ENCODE peak calls at places on chromosomes 4 and X, in four cellular contexts. T is CD4-positive, CD25-positive, alpha-beta regulatory T cell; K is tibial artery; P is heart left ventricle. F is an unnamed sample.
A peak's percentile ranks its signal among the peaks of the same experiment; 100 is the strongest.

GRCh38 chr4:124262211-124263179 is 450.0 kb downstream of the ANKRD50 start:
- DNase-seq in T (no peak), K (peak; percentile 74), P (peak; percentile 58), F (no peak)

GRCh38 chr4:80462537-80463207 is 127.1 kb downstream of the CFAP299 start:
- DNase-seq in T (no peak), K (no peak), P (no peak), F (peak; percentile 21)

GRCh38 chrX:63350551-63350950 is 581 bp downstream of the SPIN4 start:
- DNase-seq in T (no peak), K (no peak), P (no peak), F (no peak)

GRCh38 chr4:155038459-155038858 is 170.0 kb upstream of the NPY2R start:
- DNase-seq in T (no peak), K (no peak), P (no peak), F (no peak)

GRCh38 chr4:16977081-16977480 is 78.6 kb upstream of the LDB2 start:
- DNase-seq in T (no peak), K (no peak), P (no peak), F (no peak)

GRCh38 chrX:119410027-119410819 is 11.1 kb downstream of the SLC25A43 start:
- DNase-seq in T (no peak), K (peak; percentile 65), P (no peak), F (no peak)

GRCh38 chr4:7352486-7352885 is 82.2 kb downstream of the PSAPL1 start:
- DNase-seq in T (no peak), K (no peak), P (no peak), F (no peak)

GRCh38 chr4:121226362-121226761 is 62.2 kb upstream of the TNIP3 start:
- DNase-seq in T (no peak), K (no peak), P (no peak), F (no peak)

GRCh38 chrX:38806875-38807601 is 5.8 kb downstream of the MID1IP1 start:
- DNase-seq in T (no peak), K (no peak), P (no peak), F (no peak)

GRCh38 chr4:152849350-152849749 is 69.6 kb downstream of the ARFIP1 start:
- DNase-seq in T (no peak), K (no peak), P (no peak), F (no peak)

GRCh38 chrX:154370300-154370881 is 4.0 kb downstream of the FLNA start:
- DNase-seq in T (no peak), K (no peak), P (no peak), F (no peak)

GRCh38 chr4:135770505-135770904 is 1568.9 kb upstream of the PABPC4L start:
- DNase-seq in T (no peak), K (no peak), P (no peak), F (no peak)

GRCh38 chr4:6332042-6332668 is 62.5 kb downstream of the WFS1 start:
- DNase-seq in T (no peak), K (no peak), P (no peak), F (no peak)

GRCh38 chr4:56240554-56241190 is 146.6 kb downstream of the AASDH start:
- DNase-seq in T (no peak), K (no peak), P (no peak), F (no peak)

GRCh38 chrX:110346681-110347080 is 12.0 kb upstream of the RTL9 start:
- DNase-seq in T (no peak), K (no peak), P (peak; percentile 5), F (no peak)

GRCh38 chrX:49278081-49278480 is 8.5 kb downstream of the PPP1R3F start:
- DNase-seq in T (no peak), K (no peak), P (no peak), F (no peak)

GRCh38 chr4:64158648-64159326 is 250.5 kb downstream of the TECRL start:
- DNase-seq in T (no peak), K (no peak), P (no peak), F (peak; percentile 17)

GRCh38 chr4:150348079-150348478 is 233.9 kb upstream of the MAB21L2 start:
- DNase-seq in T (no peak), K (no peak), P (no peak), F (no peak)

GRCh38 chrX:119734897-119735339 is 23.5 kb upstream of the SOWAHD start:
- DNase-seq in T (no peak), K (peak; percentile 70), P (peak; percentile 26), F (no peak)

GRCh38 chr4:122584517-122584916 is 36.3 kb downstream of the IL21 start:
- DNase-seq in T (no peak), K (no peak), P (no peak), F (peak; percentile 15)

GRCh38 chrX:109830704-109831206 is 97.7 kb upstream of the ACSL4 start:
- DNase-seq in T (no peak), K (no peak), P (no peak), F (no peak)

GRCh38 chrX:58025979-58026378 is 115.7 kb upstream of the ZXDA start:
- DNase-seq in T (peak; percentile 2), K (no peak), P (no peak), F (no peak)

GRCh38 chr4:59973496-59973895 is 1226.6 kb upstream of the ADGRL3 start:
- DNase-seq in T (no peak), K (no peak), P (no peak), F (no peak)

GRCh38 chr4:123545569-123546122 is 149.1 kb downstream of the SPRY1 start:
- DNase-seq in T (no peak), K (no peak), P (no peak), F (no peak)

GRCh38 chrX:106177106-106177981 is 9.2 kb downstream of the PWWP3B start:
- DNase-seq in T (no peak), K (no peak), P (peak; percentile 68), F (no peak)
- H3K27ac ChIP-seq in T (no peak overlapping the region), K (no peak overlapping the region), P (no peak overlapping the region), F (no peak overlapping the region)

GRCh38 chr4:37890501-37891220 is at the start of gene TBC1D1:
- DNase-seq in T (peak; percentile 21), K (peak; percentile 95), P (peak; percentile 78), F (peak; percentile 16)
- H3K27me3 ChIP-seq in T (no peaks in the 10 kb centered on the region), K (no peaks in the 10 kb centered on the region), P (no peaks in the 10 kb centered on the region), F (no peaks in the 10 kb centered on the region)

DNA sequence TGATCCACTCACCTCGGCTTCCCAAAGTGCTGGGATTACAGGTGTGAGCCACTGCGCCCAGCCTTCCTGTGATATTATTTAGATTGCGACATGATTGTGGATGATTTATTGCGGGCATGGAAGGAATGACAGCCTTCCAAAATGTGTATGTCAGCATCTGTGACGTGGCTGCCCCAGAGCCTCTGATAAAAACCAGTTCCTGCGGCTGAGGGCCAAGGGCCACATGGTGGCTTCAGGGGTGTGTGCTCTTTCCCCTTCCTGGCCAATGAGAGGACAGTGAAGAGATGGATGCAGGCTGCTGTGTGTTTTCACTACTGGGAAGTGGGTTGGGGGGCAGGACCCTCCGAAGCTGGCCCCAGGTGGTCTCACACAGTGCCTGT is 57.4 kb upstream of the HGFAC start:
- DNase-seq in T (no peak), K (no peak), P (no peak), F (no peak)
- H3K27ac ChIP-seq in T (no peak overlapping the region), K (no peak overlapping the region), P (peak overlapping the region; percentile 74), F (no peak overlapping the region)

DNA sequence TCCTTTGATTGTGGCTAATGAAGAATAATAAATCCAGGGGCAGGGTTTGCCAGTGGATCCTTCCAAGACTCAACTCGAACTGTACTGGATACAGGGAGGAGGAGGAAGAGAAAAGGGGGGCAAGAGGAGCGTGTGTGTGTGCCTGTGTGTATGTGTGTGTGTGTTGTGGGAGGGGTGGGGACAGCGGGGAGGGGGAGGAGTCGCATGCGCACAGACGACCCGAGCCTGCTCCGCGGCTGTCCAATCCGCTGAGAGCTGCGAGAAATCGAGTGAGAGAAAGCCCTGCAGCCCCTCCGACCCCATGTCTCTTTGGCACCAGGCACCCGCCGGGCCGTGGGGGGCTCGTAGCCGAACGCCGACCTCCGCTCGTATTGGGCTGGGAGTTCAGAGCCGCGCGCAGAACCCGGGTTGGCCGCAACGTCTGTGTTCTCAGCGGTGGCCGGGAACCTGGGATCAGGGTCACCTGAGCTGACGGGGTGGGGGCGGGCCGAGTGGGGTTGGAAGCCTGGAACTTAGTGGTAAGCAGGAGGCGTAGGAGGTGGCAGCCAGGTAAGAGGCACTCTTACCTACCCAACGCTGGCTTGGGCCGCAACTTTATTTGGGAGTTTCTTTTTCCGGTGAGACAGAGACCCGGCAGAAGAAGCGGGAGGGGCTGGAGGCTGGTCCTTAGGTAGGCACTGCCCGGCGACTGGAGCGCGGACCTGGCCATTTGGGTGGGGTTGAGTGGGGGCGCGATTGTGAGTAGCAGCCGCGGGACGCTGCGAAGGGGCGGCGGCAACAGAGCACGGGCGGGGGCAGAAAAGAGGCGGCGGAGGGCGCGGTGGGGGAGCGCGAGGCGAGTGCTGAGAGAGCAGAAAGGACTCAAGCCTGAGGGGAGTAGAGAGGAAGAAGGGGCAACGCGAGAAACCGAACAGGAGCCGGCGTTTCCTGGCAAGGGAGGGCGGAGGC is 566 bp upstream of the POU4F2 start:
- DNase-seq in T (no peak), K (no peak), P (no peak), F (no peak)
- H3K27me3 ChIP-seq in T (peaks cover 54% of the 10 kb centered on the region), K (peaks cover 4% of the 10 kb centered on the region), P (peaks cover 97% of the 10 kb centered on the region), F (peaks cover 36% of the 10 kb centered on the region)

GRCh38 chr4:988726-989721 is 2.2 kb downstream of the IDUA start:
- DNase-seq in T (no peak), K (no peak), P (no peak), F (no peak)

GRCh38 chr4:985123-985830 is 1.6 kb upstream of the IDUA start:
- DNase-seq in T (peak; percentile 57), K (no peak), P (peak; percentile 68), F (peak; percentile 50)

GRCh38 chr4:987689-988513 is 1.1 kb downstream of the IDUA start:
- DNase-seq in T (no peak), K (no peak), P (no peak), F (no peak)

GRCh38 chr4:986428-986948 is 356 bp upstream of the IDUA start:
- DNase-seq in T (no peak), K (no peak), P (no peak), F (no peak)

GRCh38 chr4:986949-987688 is at the start of gene IDUA:
- DNase-seq in T (peak; percentile 86), K (peak; percentile 87), P (peak; percentile 85), F (peak; percentile 84)
- H3K27ac ChIP-seq in T (peak within 1 kb of the TSS; percentile 75), K (peak within 1 kb of the TSS; percentile 50), P (peak within 1 kb of the TSS; percentile 76), F (peak within 1 kb of the TSS; percentile 78)

DNA sequence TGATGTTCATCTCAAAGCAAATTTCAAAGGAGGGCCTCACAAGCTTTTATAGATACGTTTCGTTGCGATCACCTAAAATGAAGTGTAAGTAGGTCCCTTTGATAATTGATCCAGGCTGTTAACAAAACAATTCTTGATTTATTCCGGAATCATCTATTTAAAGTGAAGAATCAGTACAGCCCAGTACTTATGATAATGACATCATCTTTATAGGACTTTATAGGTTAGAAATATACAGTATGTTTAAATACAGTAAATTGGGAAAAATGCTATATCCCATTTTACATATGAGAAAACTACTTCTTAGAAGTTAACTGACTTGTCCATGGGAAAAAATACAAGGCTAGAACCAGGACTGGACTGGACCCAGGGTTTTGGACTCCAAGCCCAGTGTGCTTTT is 3.7 kb downstream of the PTCHD1 start:
- DNase-seq in T (no peak), K (no peak), P (no peak), F (no peak)
- H3K27me3 ChIP-seq in T (peaks cover 3% of the 10 kb centered on the region), K (no peaks in the 10 kb centered on the region), P (peaks cover 38% of the 10 kb centered on the region), F (no peaks in the 10 kb centered on the region)

GRCh38 chr4:22483551-22483981 is 32.3 kb downstream of the ADGRA3 start:
- DNase-seq in T (no peak), K (no peak), P (no peak), F (no peak)

GRCh38 chr4:22477794-22478182 is 38.1 kb downstream of the ADGRA3 start:
- DNase-seq in T (no peak), K (no peak), P (no peak), F (no peak)

GRCh38 chr4:22478426-22478825 is 37.4 kb downstream of the ADGRA3 start:
- DNase-seq in T (no peak), K (no peak), P (no peak), F (no peak)

GRCh38 chr4:22482250-22483127 is 33.4 kb downstream of the ADGRA3 start:
- DNase-seq in T (no peak), K (no peak), P (no peak), F (no peak)

GRCh38 chr4:22480928-22481327 is 34.9 kb downstream of the ADGRA3 start:
- DNase-seq in T (no peak), K (no peak), P (no peak), F (no peak)
- H3K27ac ChIP-seq in T (no peak overlapping the region), K (no peak overlapping the region), P (no peak overlapping the region), F (no peak overlapping the region)